ENCODE peak calls at places on chromosome 13, in four cellular contexts. J is A549, O is sigmoid colon, W is fibroblast of mammary gland. X is an unnamed sample.

GRCh38 chr13:94917814-94918213 is 205.5 kb upstream of the SOX21 start:
- DNase-seq in J (no peak), O (no peak), W (no peak), X (peak; percentile 0)

GRCh38 chr13:114099918-114100445 is 32.4 kb downstream of the RASA3 start:
- DNase-seq in J (peak; percentile 26), O (peak; percentile 67), W (peak; percentile 65), X (no peak)

GRCh38 chr13:51524846-51525566 is 59.3 kb upstream of the WDFY2 start:
- DNase-seq in J (no peak), O (no peak), W (peak; percentile 61), X (peak; percentile 47)

GRCh38 chr13:108527849-108528248 is 101.6 kb upstream of the MYO16 start:
- DNase-seq in J (no peak), O (no peak), W (no peak), X (no peak)

GRCh38 chr13:32811297-32811800 is 204.9 kb upstream of the KL start:
- DNase-seq in J (no peak), O (no peak), W (peak; percentile 35), X (peak; percentile 55)

GRCh38 chr13:69720278-69720983 is 387.2 kb upstream of the ATXN8OS start:
- DNase-seq in J (no peak), O (no peak), W (no peak), X (no peak)

GRCh38 chr13:101792189-101792588 is 339.7 kb downstream of the ITGBL1 start:
- DNase-seq in J (no peak), O (no peak), W (no peak), X (no peak)

GRCh38 chr13:33958964-33959363 is 141.0 kb downstream of the RFC3 start:
- DNase-seq in J (no peak), O (no peak), W (no peak), X (no peak)

GRCh38 chr13:72390909-72391308 is 336.5 kb downstream of the MZT1 start:
- DNase-seq in J (no peak), O (no peak), W (peak; percentile 14), X (peak; percentile 11)

GRCh38 chr13:77300176-77301141 is 26.4 kb downstream of the MYCBP2 start:
- DNase-seq in J (peak; percentile 6), O (no peak), W (peak; percentile 75), X (peak; percentile 74)

GRCh38 chr13:79448413-79448812 is 32.5 kb upstream of the NDFIP2 start:
- DNase-seq in J (no peak), O (no peak), W (peak; percentile 17), X (no peak)

GRCh38 chr13:112768795-112769411 is 79.1 kb downstream of the ATP11A start:
- DNase-seq in J (no peak), O (no peak), W (no peak), X (no peak)

GRCh38 chr13:46369506-46370268 is 17.4 kb downstream of the RUBCNL start:
- DNase-seq in J (no peak), O (no peak), W (peak; percentile 95), X (peak; percentile 93)

GRCh38 chr13:65347420-65348030 is 1882.6 kb downstream of the PCDH9 start:
- DNase-seq in J (no peak), O (no peak), W (no peak), X (no peak)

GRCh38 chr13:104987621-104988020 is 1547.8 kb downstream of the EFNB2 start:
- DNase-seq in J (no peak), O (no peak), W (no peak), X (no peak)

GRCh38 chr13:46314587-46314986 is 72.5 kb downstream of the RUBCNL start:
- DNase-seq in J (no peak), O (no peak), W (no peak), X (no peak)

GRCh38 chr13:106814389-106814903 is 246.5 kb upstream of the ARGLU1 start:
- DNase-seq in J (no peak), O (no peak), W (no peak), X (no peak)

GRCh38 chr13:93318538-93318937 is 91.9 kb downstream of the GPC6 start:
- DNase-seq in J (no peak), O (no peak), W (peak; percentile 53), X (no peak)

GRCh38 chr13:64083811-64084210 is 2668.2 kb upstream of the PCDH20 start:
- DNase-seq in J (no peak), O (no peak), W (no peak), X (no peak)

GRCh38 chr13:94444826-94445225 is 34.7 kb downstream of the DCT start:
- DNase-seq in J (no peak), O (no peak), W (no peak), X (no peak)

GRCh38 chr13:75393839-75394238 is 88.1 kb downstream of the TBC1D4 start:
- DNase-seq in J (no peak), O (no peak), W (peak; percentile 13), X (peak; percentile 24)

GRCh38 chr13:45873491-45874360 is 22.2 kb upstream of the SIAH3 start:
- DNase-seq in J (no peak), O (no peak), W (peak; percentile 15), X (peak; percentile 25)

GRCh38 chr13:65748227-65748626 is 1481.9 kb downstream of the PCDH9 start:
- DNase-seq in J (no peak), O (no peak), W (no peak), X (no peak)

GRCh38 chr13:53200498-53201453 is 172.2 kb downstream of the OLFM4 start:
- DNase-seq in J (no peak), O (peak; percentile 65), W (peak; percentile 19), X (peak; percentile 7)

GRCh38 chr13:66424417-66424816 is 805.7 kb downstream of the PCDH9 start:
- DNase-seq in J (no peak), O (no peak), W (peak; percentile 76), X (peak; percentile 4)

GRCh38 chr13:24213932-24214331 is 53.4 kb downstream of the SPATA13 start:
- DNase-seq in J (no peak), O (no peak), W (no peak), X (no peak)

GRCh38 chr13:66014757-66015156 is 1215.4 kb downstream of the PCDH9 start:
- DNase-seq in J (no peak), O (no peak), W (peak; percentile 8), X (no peak)

GRCh38 chr13:52787212-52787611 is 47.6 kb upstream of the CNMD start:
- DNase-seq in J (no peak), O (no peak), W (no peak), X (no peak)

GRCh38 chr13:113555141-113555540 is 29.4 kb upstream of the TFDP1 start:
- DNase-seq in J (no peak), O (no peak), W (no peak), X (no peak)

GRCh38 chr13:43472344-43472743 is 314.4 kb downstream of the ENOX1 start:
- DNase-seq in J (no peak), O (no peak), W (no peak), X (no peak)

GRCh38 chr13:27424246-27425150 is at the start of gene GTF3A:
- DNase-seq in J (peak; percentile 80), O (peak; percentile 89), W (peak; percentile 77), X (peak; percentile 78)

GRCh38 chr13:106597190-106597589 is 29.3 kb upstream of the ARGLU1 start:
- DNase-seq in J (no peak), O (peak; percentile 71), W (peak; percentile 42), X (peak; percentile 31)

GRCh38 chr13:76992548-76993001 is 694 bp downstream of the CLN5 start:
- DNase-seq in J (peak; percentile 10), O (no peak), W (peak; percentile 26), X (peak; percentile 26)

GRCh38 chr13:20136781-20137703 is 23.8 kb downstream of the GJA3 start:
- DNase-seq in J (peak; percentile 54), O (peak; percentile 32), W (peak; percentile 19), X (no peak)

GRCh38 chr13:55553736-55554135 is 1587.0 kb upstream of the PRR20A start:
- DNase-seq in J (no peak), O (no peak), W (no peak), X (no peak)

GRCh38 chr13:25489238-25489637 is 117.5 kb downstream of the ATP8A2 start:
- DNase-seq in J (no peak), O (no peak), W (no peak), X (no peak)

GRCh38 chr13:98327326-98328314 is 150.6 kb upstream of the RNF113B start:
- DNase-seq in J (no peak), O (no peak), W (peak; percentile 23), X (peak; percentile 80)
- H3K4me3 ChIP-seq in J (no peak overlapping the region), O (no peak overlapping the region), W (no peak overlapping the region), X (no peak overlapping the region)

GRCh38 chr13:60617863-60618733 is 221.1 kb downstream of the TDRD3 start:
- DNase-seq in J (no peak), O (no peak), W (peak; percentile 54), X (peak; percentile 55)
- TF ChIP-seq CTCF in J (peak; percentile 5), O (no peak), W (peak; percentile 55), X (peak; percentile 80)

GRCh38 chr13:47904239-47904638 is 96.8 kb downstream of the SUCLA2 start:
- DNase-seq in J (no peak), O (no peak), W (no peak), X (no peak)
- H3K4me3 ChIP-seq in J (no peak overlapping the region), O (peak overlapping the region; percentile 20), W (peak overlapping the region; percentile 33), X (peak overlapping the region; percentile 16)

GRCh38 chr13:21242236-21242635 is 65.8 kb downstream of the MRPL57 start:
- DNase-seq in J (no peak), O (no peak), W (no peak), X (no peak)
- TF ChIP-seq CTCF in J (no peak), O (no peak), W (no peak), X (no peak)

GRCh38 chr13:74246398-74246975 is 112.3 kb upstream of the KLF12 start:
- DNase-seq in J (no peak), O (peak; percentile 66), W (peak; percentile 61), X (no peak)

GRCh38 chr13:74243637-74244526 is 109.7 kb upstream of the KLF12 start:
- DNase-seq in J (no peak), O (no peak), W (peak; percentile 92), X (peak; percentile 86)

GRCh38 chr13:74250738-74251190 is 116.6 kb upstream of the KLF12 start:
- DNase-seq in J (no peak), O (no peak), W (peak; percentile 89), X (peak; percentile 74)

GRCh38 chr13:74251778-74252519 is 117.7 kb upstream of the KLF12 start:
- DNase-seq in J (no peak), O (no peak), W (peak; percentile 86), X (peak; percentile 31)

GRCh38 chr13:74248477-74248876 is 114.3 kb upstream of the KLF12 start:
- DNase-seq in J (no peak), O (no peak), W (no peak), X (no peak)
- H3K4me3 ChIP-seq in J (no peak overlapping the region), O (no peak overlapping the region), W (no peak overlapping the region), X (no peak overlapping the region)

DNA sequence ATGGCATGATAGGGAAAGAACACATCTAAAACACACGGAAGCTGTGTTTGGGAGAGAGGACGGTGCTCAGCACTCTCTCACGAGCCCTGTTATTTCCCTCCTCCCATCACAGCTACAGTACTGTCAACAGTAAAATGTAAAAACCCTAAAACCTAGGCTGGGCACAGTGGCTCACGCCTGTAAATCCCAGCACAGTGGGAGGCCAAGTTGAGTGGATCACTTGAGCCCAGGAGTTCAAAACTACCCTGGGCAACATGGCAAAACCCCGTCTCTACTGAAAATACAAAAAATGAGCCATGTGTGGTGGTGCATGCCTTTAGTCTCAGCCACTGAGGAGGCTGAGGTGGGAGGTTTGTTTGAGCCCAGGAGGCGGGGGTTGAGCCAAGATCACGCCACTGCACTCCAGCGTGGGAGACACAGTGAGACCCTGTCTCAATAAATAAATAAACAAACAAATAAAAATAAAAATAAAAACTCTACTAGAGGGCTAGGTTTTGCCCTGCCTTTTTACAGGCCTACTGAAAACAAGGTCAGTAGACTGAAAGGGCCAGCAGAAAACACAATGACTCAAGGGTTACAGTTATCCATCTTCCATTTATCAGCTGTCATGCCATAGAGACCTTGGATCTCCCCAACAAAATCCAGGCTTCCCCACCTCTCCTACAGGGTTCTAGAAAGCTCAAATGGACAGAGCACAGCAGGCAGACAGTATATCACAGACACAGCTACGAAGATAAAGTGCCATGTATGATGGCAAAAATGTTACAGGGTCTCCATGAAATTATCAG is 54.6 kb downstream of the FOXO1 start:
- DNase-seq in J (no peak), O (no peak), W (no peak), X (no peak)
- TF ChIP-seq CTCF in J (no peak), O (no peak), W (no peak), X (no peak)